ENCODE peak calls at places on chromosome 1, in five cellular contexts. V, J, U, Y and P are unnamed samples.
A peak's percentile ranks its signal among the peaks of the same experiment; 100 is the strongest.

GRCh38 chr1:151058682-151059341 is 610 bp downstream of the CDC42SE1 start:
- DNase-seq in V (peak; percentile 88), J (peak; percentile 37), U (peak; percentile 33), Y (peak; percentile 67), P (peak; percentile 15)

GRCh38 chr1:43270421-43271095 is 775 bp downstream of the TMEM125 start:
- DNase-seq in V (no peak), J (no peak), U (peak; percentile 32), Y (peak; percentile 92), P (no peak)

GRCh38 chr1:13662498-13662897 is 37.5 kb upstream of the PRDM2 start:
- DNase-seq in V (peak; percentile 32), J (no peak), U (peak; percentile 79), Y (peak; percentile 14), P (peak; percentile 93)

GRCh38 chr1:184002071-184002470 is 35.5 kb downstream of the COLGALT2 start:
- DNase-seq in V (peak; percentile 89), J (peak; percentile 29), U (peak; percentile 82), Y (no peak), P (peak; percentile 85)

GRCh38 chr1:110645172-110645571 is 29.6 kb downstream of the KCNA3 start:
- DNase-seq in V (no peak), J (no peak), U (no peak), Y (no peak), P (no peak)

GRCh38 chr1:16926491-16927195 is 4.9 kb downstream of the CROCC start:
- DNase-seq in V (no peak), J (no peak), U (no peak), Y (no peak), P (no peak)

GRCh38 chr1:112956503-112957132 is 622 bp upstream of the SLC16A1 start:
- DNase-seq in V (no peak), J (peak; percentile 44), U (no peak), Y (no peak), P (no peak)

GRCh38 chr1:38804062-38804886 is 55.3 kb downstream of the RRAGC start:
- DNase-seq in V (no peak), J (no peak), U (peak; percentile 43), Y (no peak), P (no peak)

GRCh38 chr1:145918992-145919939 is 749 bp upstream of the PEX11B start:
- DNase-seq in V (peak; percentile 57), J (peak; percentile 69), U (peak; percentile 42), Y (peak; percentile 72), P (peak; percentile 29)